ENCODE peak calls at places on chromosome 2, in ten cellular contexts. Q, T, A, O, R, U, W, J, L and Y are unnamed samples.

GRCh38 chr2:202113571-202114142 is 40.6 kb downstream of the KIAA2012 start:
- DNase-seq in Q (no peak), T (no peak), A (no peak), O (no peak), R (no peak), U (peak), W (no peak), J (no peak), L (no peak), Y (no peak)

GRCh38 chr2:154173164-154173563 is 301.4 kb downstream of the GALNT13 start:
- DNase-seq in Q (no peak), T (no peak), A (no peak), O (no peak), R (no peak), U (no peak), W (no peak), J (no peak), L (no peak), Y (no peak)

GRCh38 chr2:125638345-125638744 is 1017.6 kb upstream of the GYPC start:
- DNase-seq in Q (no peak), T (no peak), A (no peak), O (no peak), R (no peak), U (no peak), W (no peak), J (no peak), L (no peak), Y (no peak)

GRCh38 chr2:180520816-180521595 is 459.4 kb upstream of the UBE2E3 start:
- DNase-seq in Q (no peak), T (no peak), A (peak), O (no peak), R (no peak), U (peak), W (no peak), J (no peak), L (peak), Y (peak)

GRCh38 chr2:73822276-73822675 is 6.5 kb upstream of the STAMBP start:
- DNase-seq in Q (no peak), T (no peak), A (no peak), O (no peak), R (no peak), U (no peak), W (no peak), J (no peak), L (no peak), Y (no peak)

GRCh38 chr2:67038195-67038594 is 358.9 kb upstream of the ETAA1 start:
- DNase-seq in Q (no peak), T (no peak), A (no peak), O (no peak), R (no peak), U (no peak), W (no peak), J (no peak), L (no peak), Y (no peak)

GRCh38 chr2:9252002-9252357 is 45.4 kb downstream of the ASAP2 start:
- DNase-seq in Q (no peak), T (no peak), A (no peak), O (peak), R (no peak), U (peak), W (no peak), J (no peak), L (no peak), Y (peak)

GRCh38 chr2:119827866-119828507 is 68.3 kb downstream of the PTPN4 start:
- DNase-seq in Q (no peak), T (no peak), A (peak), O (no peak), R (no peak), U (no peak), W (no peak), J (no peak), L (no peak), Y (no peak)

GRCh38 chr2:99868260-99868659 is 274.1 kb downstream of the AFF3 start:
- DNase-seq in Q (no peak), T (no peak), A (no peak), O (peak), R (no peak), U (no peak), W (no peak), J (no peak), L (no peak), Y (no peak)

GRCh38 chr2:231476920-231477319 is 12.6 kb upstream of the NCL start:
- DNase-seq in Q (no peak), T (no peak), A (no peak), O (no peak), R (no peak), U (no peak), W (no peak), J (no peak), L (no peak), Y (no peak)

GRCh38 chr2:95359501-95359930 is 43.0 kb upstream of the FAHD2A start:
- DNase-seq in Q (no peak), T (no peak), A (no peak), O (no peak), R (no peak), U (no peak), W (peak), J (peak), L (no peak), Y (no peak)

GRCh38 chr2:207937253-207937652 is 88.1 kb downstream of the PLEKHM3 start:
- DNase-seq in Q (no peak), T (no peak), A (no peak), O (no peak), R (no peak), U (no peak), W (no peak), J (no peak), L (no peak), Y (no peak)

GRCh38 chr2:220300806-220301205 is 673.4 kb downstream of the SLC4A3 start:
- DNase-seq in Q (no peak), T (no peak), A (no peak), O (no peak), R (no peak), U (no peak), W (no peak), J (no peak), L (no peak), Y (no peak)

GRCh38 chr2:15636972-15637785 is 45.5 kb downstream of the DDX1 start:
- DNase-seq in Q (peak), T (peak), A (peak), O (peak), R (peak), U (peak), W (no peak), J (peak), L (peak), Y (peak)